ENCODE peak calls at places on chromosomes 11 and 22, in six cellular contexts. One of them, this sample, is unnamed.

GRCh38 chr22:47835726-47836125 is 1073.3 kb downstream of the TBC1D22A start:
- DNase-seq in fibroblast of mammary gland: peak; percentile 71
- DNase-seq in endodermal cell: no peak
- DNase-seq in AG04450: no peak
- DNase-seq in CD8-positive, alpha-beta T cell: no peak
- DNase-seq in lower lobe of right lung: no peak
- DNase-seq in this sample: no peak

GRCh38 chr11:22471405-22471804 is 133.2 kb downstream of the SLC17A6 start:
- DNase-seq in fibroblast of mammary gland: no peak
- DNase-seq in lower lobe of right lung: no peak
- DNase-seq in CD8-positive, alpha-beta T cell: no peak
- DNase-seq in AG04450: no peak
- DNase-seq in endodermal cell: no peak
- DNase-seq in this sample: no peak

GRCh38 chr11:124746621-124747243 is 5.3 kb downstream of the VSIG2 start:
- DNase-seq in fibroblast of mammary gland: peak; percentile 41
- DNase-seq in CD8-positive, alpha-beta T cell: peak; percentile 89
- DNase-seq in endodermal cell: peak; percentile 96
- DNase-seq in lower lobe of right lung: peak; percentile 91
- DNase-seq in AG04450: peak; percentile 27
- DNase-seq in this sample: peak; percentile 90

GRCh38 chr11:131833371-131833770 is 463.0 kb downstream of the NTM start:
- DNase-seq in lower lobe of right lung: no peak
- DNase-seq in endodermal cell: no peak
- DNase-seq in AG04450: no peak
- DNase-seq in fibroblast of mammary gland: no peak
- DNase-seq in CD8-positive, alpha-beta T cell: no peak
- DNase-seq in this sample: no peak

GRCh38 chr11:67646535-67647336 is 3.8 kb downstream of the ACY3 start:
- DNase-seq in endodermal cell: peak; percentile 42
- DNase-seq in lower lobe of right lung: peak; percentile 45
- DNase-seq in fibroblast of mammary gland: no peak
- DNase-seq in CD8-positive, alpha-beta T cell: peak; percentile 64
- DNase-seq in AG04450: no peak
- DNase-seq in this sample: no peak

GRCh38 chr11:108206171-108206570 is 16.3 kb downstream of the NPAT start:
- DNase-seq in CD8-positive, alpha-beta T cell: no peak
- DNase-seq in lower lobe of right lung: no peak
- DNase-seq in AG04450: no peak
- DNase-seq in fibroblast of mammary gland: peak; percentile 10
- DNase-seq in endodermal cell: no peak
- DNase-seq in this sample: no peak

GRCh38 chr11:3074912-3075589 is 17.8 kb upstream of the CARS1 start:
- DNase-seq in lower lobe of right lung: no peak
- DNase-seq in CD8-positive, alpha-beta T cell: no peak
- DNase-seq in endodermal cell: no peak
- DNase-seq in AG04450: no peak
- DNase-seq in fibroblast of mammary gland: no peak
- DNase-seq in this sample: no peak

GRCh38 chr11:40338739-40339138 is 1120.7 kb downstream of the LRRC4C start:
- DNase-seq in AG04450: peak; percentile 11
- DNase-seq in fibroblast of mammary gland: peak; percentile 70
- DNase-seq in CD8-positive, alpha-beta T cell: no peak
- DNase-seq in lower lobe of right lung: no peak
- DNase-seq in endodermal cell: no peak
- DNase-seq in this sample: no peak

GRCh38 chr11:46050065-46050464 is 71.2 kb downstream of the PHF21A start:
- DNase-seq in lower lobe of right lung: peak; percentile 44
- DNase-seq in CD8-positive, alpha-beta T cell: no peak
- DNase-seq in endodermal cell: peak; percentile 71
- DNase-seq in fibroblast of mammary gland: peak; percentile 63
- DNase-seq in AG04450: peak; percentile 57
- DNase-seq in this sample: no peak

GRCh38 chr11:13016415-13016814 is 7.3 kb downstream of the RASSF10 start:
- DNase-seq in endodermal cell: no peak
- DNase-seq in lower lobe of right lung: no peak
- DNase-seq in AG04450: no peak
- DNase-seq in fibroblast of mammary gland: no peak
- DNase-seq in CD8-positive, alpha-beta T cell: no peak
- DNase-seq in this sample: no peak

GRCh38 chr11:31262761-31263160 is 106.8 kb downstream of the DCDC1 start:
- DNase-seq in lower lobe of right lung: no peak
- DNase-seq in fibroblast of mammary gland: peak; percentile 6
- DNase-seq in AG04450: no peak
- DNase-seq in CD8-positive, alpha-beta T cell: no peak
- DNase-seq in endodermal cell: no peak
- DNase-seq in this sample: no peak

GRCh38 chr11:537622-538430 is 499 bp downstream of the LRRC56 start:
- DNase-seq in AG04450: no peak
- DNase-seq in fibroblast of mammary gland: no peak
- DNase-seq in endodermal cell: no peak
- DNase-seq in lower lobe of right lung: no peak
- DNase-seq in CD8-positive, alpha-beta T cell: no peak
- DNase-seq in this sample: no peak

GRCh38 chr22:17205432-17205831 is 13.8 kb downstream of the ADA2 start:
- DNase-seq in lower lobe of right lung: no peak
- DNase-seq in fibroblast of mammary gland: no peak
- DNase-seq in AG04450: no peak
- DNase-seq in CD8-positive, alpha-beta T cell: no peak
- DNase-seq in endodermal cell: no peak
- DNase-seq in this sample: no peak

GRCh38 chr11:65064847-65065240 is 6.5 kb upstream of the NAALADL1 start:
- DNase-seq in CD8-positive, alpha-beta T cell: no peak
- DNase-seq in AG04450: no peak
- DNase-seq in endodermal cell: no peak
- DNase-seq in fibroblast of mammary gland: no peak
- DNase-seq in lower lobe of right lung: no peak
- DNase-seq in this sample: no peak

GRCh38 chr11:65915821-65916251 is 3.0 kb downstream of the C11orf68 start:
- DNase-seq in endodermal cell: peak; percentile 80
- DNase-seq in fibroblast of mammary gland: peak; percentile 98
- DNase-seq in AG04450: peak; percentile 93
- DNase-seq in CD8-positive, alpha-beta T cell: no peak
- DNase-seq in lower lobe of right lung: peak; percentile 69
- DNase-seq in this sample: no peak

GRCh38 chr11:45045692-45046471 is 95.2 kb upstream of the TP53I11 start:
- DNase-seq in endodermal cell: no peak
- DNase-seq in CD8-positive, alpha-beta T cell: no peak
- DNase-seq in fibroblast of mammary gland: peak; percentile 78
- DNase-seq in lower lobe of right lung: peak; percentile 74
- DNase-seq in AG04450: no peak
- DNase-seq in this sample: peak; percentile 68

GRCh38 chr11:299951-300735 is 817 bp upstream of the IFITM5 start:
- DNase-seq in CD8-positive, alpha-beta T cell: no peak
- DNase-seq in endodermal cell: peak; percentile 75
- DNase-seq in fibroblast of mammary gland: peak; percentile 40
- DNase-seq in lower lobe of right lung: peak; percentile 46
- DNase-seq in AG04450: no peak
- DNase-seq in this sample: peak; percentile 43

GRCh38 chr11:1401656-1402221 is 12.0 kb downstream of the BRSK2 start:
- DNase-seq in fibroblast of mammary gland: peak; percentile 49
- DNase-seq in AG04450: peak; percentile 20
- DNase-seq in lower lobe of right lung: peak; percentile 72
- DNase-seq in CD8-positive, alpha-beta T cell: peak; percentile 62
- DNase-seq in endodermal cell: peak; percentile 93
- DNase-seq in this sample: peak; percentile 77

GRCh38 chr11:113577356-113578163 is 102.4 kb upstream of the DRD2 start:
- DNase-seq in fibroblast of mammary gland: no peak
- DNase-seq in AG04450: no peak
- DNase-seq in lower lobe of right lung: no peak
- DNase-seq in CD8-positive, alpha-beta T cell: no peak
- DNase-seq in endodermal cell: peak; percentile 67
- DNase-seq in this sample: no peak

GRCh38 chr11:59201376-59201775 is 11.4 kb downstream of the MPEG1 start:
- DNase-seq in endodermal cell: peak; percentile 67
- DNase-seq in CD8-positive, alpha-beta T cell: no peak
- DNase-seq in AG04450: no peak
- DNase-seq in lower lobe of right lung: no peak
- DNase-seq in fibroblast of mammary gland: no peak
- DNase-seq in this sample: no peak

GRCh38 chr11:133898770-133899115 is 53.4 kb upstream of the SPATA19 start:
- DNase-seq in endodermal cell: no peak
- DNase-seq in fibroblast of mammary gland: no peak
- DNase-seq in lower lobe of right lung: peak; percentile 8
- DNase-seq in CD8-positive, alpha-beta T cell: peak; percentile 42
- DNase-seq in AG04450: no peak
- DNase-seq in this sample: no peak

GRCh38 chr11:59429924-59430516 is 3.8 kb upstream of the OR5A2 start:
- DNase-seq in CD8-positive, alpha-beta T cell: no peak
- DNase-seq in fibroblast of mammary gland: peak; percentile 58
- DNase-seq in AG04450: peak; percentile 18
- DNase-seq in endodermal cell: peak; percentile 71
- DNase-seq in lower lobe of right lung: no peak
- DNase-seq in this sample: peak; percentile 48

GRCh38 chr11:107791343-107792048 is 67.1 kb downstream of the SLC35F2 start:
- DNase-seq in CD8-positive, alpha-beta T cell: no peak
- DNase-seq in endodermal cell: no peak
- DNase-seq in AG04450: no peak
- DNase-seq in lower lobe of right lung: no peak
- DNase-seq in fibroblast of mammary gland: no peak
- DNase-seq in this sample: peak; percentile 90

GRCh38 chr11:125886997-125887372 is 483 bp upstream of the HYLS1 start:
- DNase-seq in fibroblast of mammary gland: peak; percentile 47
- DNase-seq in AG04450: no peak
- DNase-seq in lower lobe of right lung: peak; percentile 67
- DNase-seq in endodermal cell: peak; percentile 73
- DNase-seq in CD8-positive, alpha-beta T cell: no peak
- DNase-seq in this sample: no peak

GRCh38 chr11:95279921-95280861 is 49.2 kb upstream of the SESN3 start:
- DNase-seq in fibroblast of mammary gland: no peak
- DNase-seq in AG04450: no peak
- DNase-seq in CD8-positive, alpha-beta T cell: no peak
- DNase-seq in endodermal cell: peak; percentile 77
- DNase-seq in lower lobe of right lung: no peak
- DNase-seq in this sample: no peak

GRCh38 chr11:30329150-30329940 is 6.4 kb downstream of the ARL14EP start:
- DNase-seq in AG04450: no peak
- DNase-seq in fibroblast of mammary gland: peak; percentile 9
- DNase-seq in lower lobe of right lung: no peak
- DNase-seq in endodermal cell: no peak
- DNase-seq in CD8-positive, alpha-beta T cell: no peak
- DNase-seq in this sample: no peak

GRCh38 chr11:1691878-1692707 is 4.9 kb upstream of the KRTAP5-6 start:
- DNase-seq in CD8-positive, alpha-beta T cell: no peak
- DNase-seq in AG04450: no peak
- DNase-seq in fibroblast of mammary gland: no peak
- DNase-seq in endodermal cell: peak; percentile 42
- DNase-seq in lower lobe of right lung: peak; percentile 14
- DNase-seq in this sample: no peak

GRCh38 chr11:62444835-62445234 is 26.0 kb downstream of the SCGB1A1 start:
- DNase-seq in AG04450: no peak
- DNase-seq in lower lobe of right lung: no peak
- DNase-seq in CD8-positive, alpha-beta T cell: no peak
- DNase-seq in fibroblast of mammary gland: peak; percentile 19
- DNase-seq in endodermal cell: no peak
- DNase-seq in this sample: peak; percentile 36

GRCh38 chr22:32528984-32529982 is 54.7 kb downstream of the FBXO7 start:
- DNase-seq in CD8-positive, alpha-beta T cell: peak; percentile 74
- DNase-seq in AG04450: peak; percentile 77
- DNase-seq in lower lobe of right lung: peak; percentile 84
- DNase-seq in endodermal cell: peak; percentile 94
- DNase-seq in fibroblast of mammary gland: peak; percentile 86
- DNase-seq in this sample: peak; percentile 88

DNA sequence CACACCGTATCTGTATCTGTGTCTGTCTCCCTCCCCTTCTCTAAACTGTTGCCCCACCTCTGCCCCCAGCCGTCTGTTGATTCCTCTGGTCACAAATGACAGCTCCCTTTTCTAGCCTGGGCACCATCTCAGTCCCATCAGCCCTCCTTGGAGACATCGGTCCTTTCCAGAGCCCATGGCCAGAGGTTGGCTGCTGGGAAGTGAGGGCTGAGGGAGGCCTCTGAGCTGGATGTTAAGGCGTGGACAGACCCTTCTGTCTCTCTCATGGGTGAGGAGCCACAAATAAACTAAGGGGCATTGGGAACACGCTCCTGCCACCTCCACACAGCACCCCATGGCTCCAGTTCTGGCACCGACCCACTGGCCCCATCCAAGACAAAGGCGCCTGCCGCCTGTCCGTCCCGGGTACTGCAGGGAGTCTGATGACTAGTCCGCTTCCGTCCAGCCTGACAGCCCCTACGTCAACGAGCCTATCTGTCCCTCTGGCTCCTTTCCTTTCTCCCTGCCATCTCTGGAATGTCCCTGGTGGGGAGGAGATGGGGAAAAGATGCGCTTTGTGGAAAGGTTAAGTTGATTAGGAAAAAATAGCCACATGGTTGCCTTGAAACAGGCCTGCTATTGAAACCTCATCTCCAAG is 10.5 kb downstream of the PDGFB start:
- DNase-seq in CD8-positive, alpha-beta T cell: no peak
- DNase-seq in endodermal cell: peak; percentile 74
- DNase-seq in AG04450: no peak
- DNase-seq in fibroblast of mammary gland: no peak
- DNase-seq in lower lobe of right lung: peak; percentile 57
- DNase-seq in this sample: no peak
- TF ChIP-seq CTCF in CD8-positive, alpha-beta T cell: no peak
- TF ChIP-seq CTCF in endodermal cell: peak; percentile 38
- TF ChIP-seq CTCF in AG04450: no peak
- TF ChIP-seq CTCF in fibroblast of mammary gland: no peak
- TF ChIP-seq CTCF in lower lobe of right lung: peak; percentile 34
- TF ChIP-seq CTCF in this sample: peak; percentile 7

DNA sequence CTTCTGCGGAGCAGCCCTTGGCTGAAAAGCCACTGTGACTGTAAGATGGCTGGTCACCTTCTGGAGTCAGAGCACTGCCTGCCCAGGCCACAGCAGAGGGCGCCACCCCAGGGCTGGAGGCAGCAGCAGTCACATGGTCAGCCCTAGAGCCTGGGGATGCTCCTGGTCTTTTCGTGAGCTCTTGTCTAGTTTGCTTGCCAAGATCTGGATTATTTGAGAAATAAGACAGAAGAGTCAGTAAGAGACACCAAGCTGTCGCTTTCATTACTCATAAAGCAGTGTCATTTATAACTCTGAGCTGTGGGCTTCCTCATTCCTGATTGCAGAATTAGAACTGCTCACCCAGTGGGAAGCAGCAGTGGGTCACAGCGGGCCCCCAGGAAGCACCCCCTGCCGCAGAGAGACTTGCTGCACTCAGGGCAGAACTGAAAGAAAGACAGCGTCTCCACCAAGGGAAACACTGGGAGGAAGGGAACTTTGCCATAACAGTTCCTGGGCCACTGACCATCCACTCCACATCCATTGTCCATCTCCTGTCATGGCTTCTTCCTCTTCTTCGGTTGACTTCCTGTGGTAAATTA is 56.7 kb downstream of the PPP6R2 start:
- DNase-seq in endodermal cell: peak; percentile 90
- DNase-seq in CD8-positive, alpha-beta T cell: no peak
- DNase-seq in lower lobe of right lung: peak; percentile 63
- DNase-seq in fibroblast of mammary gland: peak; percentile 31
- DNase-seq in AG04450: no peak
- DNase-seq in this sample: no peak
- TF ChIP-seq CTCF in endodermal cell: peak; percentile 80
- TF ChIP-seq CTCF in CD8-positive, alpha-beta T cell: no peak
- TF ChIP-seq CTCF in lower lobe of right lung: peak; percentile 48
- TF ChIP-seq CTCF in fibroblast of mammary gland: peak; percentile 44
- TF ChIP-seq CTCF in AG04450: peak; percentile 28
- TF ChIP-seq CTCF in this sample: peak; percentile 28

GRCh38 chr11:102534261-102534872 is 3.8 kb upstream of the MMP7 start:
- DNase-seq in CD8-positive, alpha-beta T cell: no peak
- DNase-seq in lower lobe of right lung: no peak
- DNase-seq in AG04450: no peak
- DNase-seq in endodermal cell: no peak
- DNase-seq in fibroblast of mammary gland: no peak
- DNase-seq in this sample: no peak
- TF ChIP-seq CTCF in CD8-positive, alpha-beta T cell: no peak
- TF ChIP-seq CTCF in lower lobe of right lung: no peak
- TF ChIP-seq CTCF in AG04450: peak; percentile 23
- TF ChIP-seq CTCF in endodermal cell: peak; percentile 53
- TF ChIP-seq CTCF in fibroblast of mammary gland: peak; percentile 34
- TF ChIP-seq CTCF in this sample: peak; percentile 16

GRCh38 chr11:115884800-115885445 is 380.7 kb upstream of the CADM1 start:
- DNase-seq in fibroblast of mammary gland: no peak
- DNase-seq in lower lobe of right lung: no peak
- DNase-seq in endodermal cell: no peak
- DNase-seq in CD8-positive, alpha-beta T cell: no peak
- DNase-seq in AG04450: no peak
- DNase-seq in this sample: no peak
- TF ChIP-seq CTCF in fibroblast of mammary gland: no peak
- TF ChIP-seq CTCF in lower lobe of right lung: no peak
- TF ChIP-seq CTCF in endodermal cell: no peak
- TF ChIP-seq CTCF in CD8-positive, alpha-beta T cell: no peak
- TF ChIP-seq CTCF in AG04450: no peak
- TF ChIP-seq CTCF in this sample: no peak